ENCODE peak calls at places on chromosome 11, in four cellular contexts. One of them, this sample, is unnamed.
A peak's percentile ranks its signal among the peaks of the same experiment; 100 is the strongest.

GRCh38 chr11:108508653-108509593 is 10.7 kb upstream of the POGLUT3 start:
- DNase-seq in stimulated activated CD8-positive, alpha-beta memory T cell treated with anti-CD3 and anti-CD28 coated beads, Interleukin-15, amount 100 ng/mL, for 1 hour: no peak
- DNase-seq in NCI-H2029: no peak
- DNase-seq in prostate gland: no peak
- DNase-seq in this sample: no peak

GRCh38 chr11:76944225-76944624 is 83.5 kb downstream of the ACER3 start:
- DNase-seq in stimulated activated CD8-positive, alpha-beta memory T cell treated with anti-CD3 and anti-CD28 coated beads, Interleukin-15, amount 100 ng/mL, for 1 hour: no peak
- DNase-seq in NCI-H2029: no peak
- DNase-seq in prostate gland: no peak
- DNase-seq in this sample: no peak

GRCh38 chr11:46049325-46049860 is 71.9 kb downstream of the PHF21A start:
- DNase-seq in stimulated activated CD8-positive, alpha-beta memory T cell treated with anti-CD3 and anti-CD28 coated beads, Interleukin-15, amount 100 ng/mL, for 1 hour: no peak
- DNase-seq in NCI-H2029: no peak
- DNase-seq in prostate gland: no peak
- DNase-seq in this sample: no peak

GRCh38 chr11:72579816-72580647 is 94.2 kb downstream of the PDE2A start:
- DNase-seq in stimulated activated CD8-positive, alpha-beta memory T cell treated with anti-CD3 and anti-CD28 coated beads, Interleukin-15, amount 100 ng/mL, for 1 hour: no peak
- DNase-seq in NCI-H2029: no peak
- DNase-seq in prostate gland: no peak
- DNase-seq in this sample: no peak

GRCh38 chr11:6333112-6333511 is 12.8 kb upstream of the CAVIN3 start:
- DNase-seq in stimulated activated CD8-positive, alpha-beta memory T cell treated with anti-CD3 and anti-CD28 coated beads, Interleukin-15, amount 100 ng/mL, for 1 hour: no peak
- DNase-seq in NCI-H2029: peak; percentile 37
- DNase-seq in prostate gland: no peak
- DNase-seq in this sample: no peak

GRCh38 chr11:120773501-120774031 is 250.3 kb upstream of the TBCEL start:
- DNase-seq in stimulated activated CD8-positive, alpha-beta memory T cell treated with anti-CD3 and anti-CD28 coated beads, Interleukin-15, amount 100 ng/mL, for 1 hour: no peak
- DNase-seq in NCI-H2029: no peak
- DNase-seq in prostate gland: no peak
- DNase-seq in this sample: no peak

GRCh38 chr11:6703247-6704063 is 20.3 kb upstream of the MRPL17 start:
- DNase-seq in stimulated activated CD8-positive, alpha-beta memory T cell treated with anti-CD3 and anti-CD28 coated beads, Interleukin-15, amount 100 ng/mL, for 1 hour: no peak
- DNase-seq in NCI-H2029: peak; percentile 18
- DNase-seq in prostate gland: peak; percentile 48
- DNase-seq in this sample: no peak

GRCh38 chr11:17611049-17611448 is 64.0 kb downstream of the OTOG start:
- DNase-seq in stimulated activated CD8-positive, alpha-beta memory T cell treated with anti-CD3 and anti-CD28 coated beads, Interleukin-15, amount 100 ng/mL, for 1 hour: no peak
- DNase-seq in NCI-H2029: no peak
- DNase-seq in prostate gland: no peak
- DNase-seq in this sample: no peak

GRCh38 chr11:28107331-28107725 is 628 bp downstream of the KIF18A start:
- DNase-seq in stimulated activated CD8-positive, alpha-beta memory T cell treated with anti-CD3 and anti-CD28 coated beads, Interleukin-15, amount 100 ng/mL, for 1 hour: no peak
- DNase-seq in NCI-H2029: no peak
- DNase-seq in prostate gland: no peak
- DNase-seq in this sample: no peak

GRCh38 chr11:102279641-102280170 is 37.6 kb upstream of the BIRC3 start:
- DNase-seq in stimulated activated CD8-positive, alpha-beta memory T cell treated with anti-CD3 and anti-CD28 coated beads, Interleukin-15, amount 100 ng/mL, for 1 hour: no peak
- DNase-seq in NCI-H2029: no peak
- DNase-seq in prostate gland: peak; percentile 49
- DNase-seq in this sample: no peak

GRCh38 chr11:127390465-127390864 is 389.9 kb upstream of the KIRREL3 start:
- DNase-seq in stimulated activated CD8-positive, alpha-beta memory T cell treated with anti-CD3 and anti-CD28 coated beads, Interleukin-15, amount 100 ng/mL, for 1 hour: no peak
- DNase-seq in NCI-H2029: no peak
- DNase-seq in prostate gland: no peak
- DNase-seq in this sample: no peak

GRCh38 chr11:92447586-92447985 is 223.0 kb downstream of the FAT3 start:
- DNase-seq in stimulated activated CD8-positive, alpha-beta memory T cell treated with anti-CD3 and anti-CD28 coated beads, Interleukin-15, amount 100 ng/mL, for 1 hour: no peak
- DNase-seq in NCI-H2029: no peak
- DNase-seq in prostate gland: no peak
- DNase-seq in this sample: no peak

GRCh38 chr11:59025097-59025496 is 61.0 kb upstream of the GLYATL1B start:
- DNase-seq in stimulated activated CD8-positive, alpha-beta memory T cell treated with anti-CD3 and anti-CD28 coated beads, Interleukin-15, amount 100 ng/mL, for 1 hour: no peak
- DNase-seq in NCI-H2029: peak; percentile 93
- DNase-seq in prostate gland: peak; percentile 87
- DNase-seq in this sample: no peak

GRCh38 chr11:73277467-73277866 is 5.3 kb downstream of the P2RY6 start:
- DNase-seq in stimulated activated CD8-positive, alpha-beta memory T cell treated with anti-CD3 and anti-CD28 coated beads, Interleukin-15, amount 100 ng/mL, for 1 hour: no peak
- DNase-seq in NCI-H2029: no peak
- DNase-seq in prostate gland: no peak
- DNase-seq in this sample: no peak

GRCh38 chr11:68867067-68867466 is 25.4 kb upstream of the CPT1A start:
- DNase-seq in stimulated activated CD8-positive, alpha-beta memory T cell treated with anti-CD3 and anti-CD28 coated beads, Interleukin-15, amount 100 ng/mL, for 1 hour: no peak
- DNase-seq in NCI-H2029: no peak
- DNase-seq in prostate gland: no peak
- DNase-seq in this sample: no peak

GRCh38 chr11:16000065-16000464 is 356.3 kb downstream of the SOX6 start:
- DNase-seq in stimulated activated CD8-positive, alpha-beta memory T cell treated with anti-CD3 and anti-CD28 coated beads, Interleukin-15, amount 100 ng/mL, for 1 hour: no peak
- DNase-seq in NCI-H2029: no peak
- DNase-seq in prostate gland: no peak
- DNase-seq in this sample: no peak

GRCh38 chr11:36240178-36240577 is 49.0 kb downstream of the COMMD9 start:
- DNase-seq in stimulated activated CD8-positive, alpha-beta memory T cell treated with anti-CD3 and anti-CD28 coated beads, Interleukin-15, amount 100 ng/mL, for 1 hour: no peak
- DNase-seq in NCI-H2029: no peak
- DNase-seq in prostate gland: no peak
- DNase-seq in this sample: no peak

GRCh38 chr11:83957038-83957900 is 671.1 kb upstream of the CCDC90B start:
- DNase-seq in stimulated activated CD8-positive, alpha-beta memory T cell treated with anti-CD3 and anti-CD28 coated beads, Interleukin-15, amount 100 ng/mL, for 1 hour: no peak
- DNase-seq in NCI-H2029: no peak
- DNase-seq in prostate gland: no peak
- DNase-seq in this sample: no peak

GRCh38 chr11:4607111-4607510 is 920 bp downstream of the TRIM68 start:
- DNase-seq in stimulated activated CD8-positive, alpha-beta memory T cell treated with anti-CD3 and anti-CD28 coated beads, Interleukin-15, amount 100 ng/mL, for 1 hour: no peak
- DNase-seq in NCI-H2029: no peak
- DNase-seq in prostate gland: no peak
- DNase-seq in this sample: no peak

GRCh38 chr11:44623716-44624491 is 58.4 kb downstream of the CD82 start:
- DNase-seq in stimulated activated CD8-positive, alpha-beta memory T cell treated with anti-CD3 and anti-CD28 coated beads, Interleukin-15, amount 100 ng/mL, for 1 hour: no peak
- DNase-seq in NCI-H2029: peak; percentile 42
- DNase-seq in prostate gland: peak; percentile 3
- DNase-seq in this sample: no peak

GRCh38 chr11:121615506-121615905 is 162.7 kb upstream of the SORL1-AS1 start:
- DNase-seq in stimulated activated CD8-positive, alpha-beta memory T cell treated with anti-CD3 and anti-CD28 coated beads, Interleukin-15, amount 100 ng/mL, for 1 hour: no peak
- DNase-seq in NCI-H2029: no peak
- DNase-seq in prostate gland: no peak
- DNase-seq in this sample: no peak

GRCh38 chr11:46669606-46670243 is 30.7 kb downstream of the ARHGAP1 start:
- DNase-seq in stimulated activated CD8-positive, alpha-beta memory T cell treated with anti-CD3 and anti-CD28 coated beads, Interleukin-15, amount 100 ng/mL, for 1 hour: no peak
- DNase-seq in NCI-H2029: no peak
- DNase-seq in prostate gland: no peak
- DNase-seq in this sample: no peak

GRCh38 chr11:67489203-67489859 is 6.5 kb downstream of the AIP start:
- DNase-seq in stimulated activated CD8-positive, alpha-beta memory T cell treated with anti-CD3 and anti-CD28 coated beads, Interleukin-15, amount 100 ng/mL, for 1 hour: no peak
- DNase-seq in NCI-H2029: no peak
- DNase-seq in prostate gland: no peak
- DNase-seq in this sample: no peak

GRCh38 chr11:119196833-119197483 is 9.2 kb upstream of the CBL start:
- DNase-seq in stimulated activated CD8-positive, alpha-beta memory T cell treated with anti-CD3 and anti-CD28 coated beads, Interleukin-15, amount 100 ng/mL, for 1 hour: peak; percentile 43
- DNase-seq in NCI-H2029: peak; percentile 79
- DNase-seq in prostate gland: peak; percentile 73
- DNase-seq in this sample: peak; percentile 81

GRCh38 chr11:8766993-8767374 is 84.4 kb downstream of the RPL27A start:
- DNase-seq in stimulated activated CD8-positive, alpha-beta memory T cell treated with anti-CD3 and anti-CD28 coated beads, Interleukin-15, amount 100 ng/mL, for 1 hour: no peak
- DNase-seq in NCI-H2029: no peak
- DNase-seq in prostate gland: no peak
- DNase-seq in this sample: no peak

GRCh38 chr11:113331988-113332387 is 17.6 kb downstream of the TTC12 start:
- DNase-seq in stimulated activated CD8-positive, alpha-beta memory T cell treated with anti-CD3 and anti-CD28 coated beads, Interleukin-15, amount 100 ng/mL, for 1 hour: no peak
- DNase-seq in NCI-H2029: no peak
- DNase-seq in prostate gland: no peak
- DNase-seq in this sample: no peak

GRCh38 chr11:17864478-17864941 is 129.9 kb downstream of the KCNC1 start:
- DNase-seq in stimulated activated CD8-positive, alpha-beta memory T cell treated with anti-CD3 and anti-CD28 coated beads, Interleukin-15, amount 100 ng/mL, for 1 hour: no peak
- DNase-seq in NCI-H2029: no peak
- DNase-seq in prostate gland: no peak
- DNase-seq in this sample: no peak

GRCh38 chr11:76382209-76382608 is 1.1 kb downstream of the GVQW3 start:
- DNase-seq in stimulated activated CD8-positive, alpha-beta memory T cell treated with anti-CD3 and anti-CD28 coated beads, Interleukin-15, amount 100 ng/mL, for 1 hour: no peak
- DNase-seq in NCI-H2029: no peak
- DNase-seq in prostate gland: no peak
- DNase-seq in this sample: no peak

This sample was measured in D721Med.